ENCODE peak calls at places on chromosomes 11 and 22, in four cellular contexts. K is right atrium auricular region; D is psoas muscle; P is stimulated activated naive CD8-positive, alpha-beta T cell treated with anti-CD3 and anti-CD28 coated beads, Interleukin-15, amount 100 ng/mL, for 72 hours. T is an unnamed sample.

GRCh38 chr11:120344302-120345004 is 8.2 kb downstream of the ARHGEF12 start:
- DNase-seq in K (no peak), D (no peak), P (peak; percentile 65), T (peak; percentile 32)

GRCh38 chr11:111960916-111961315 is 23.8 kb downstream of the DIXDC1 start:
- DNase-seq in K (no peak), D (peak; percentile 79), P (no peak), T (no peak)

GRCh38 chr11:48093795-48094642 is 113.7 kb downstream of the PTPRJ start:
- DNase-seq in K (no peak), D (no peak), P (no peak), T (peak; percentile 56)

GRCh38 chr11:133978816-133979215 is 22.0 kb upstream of the IGSF9B start:
- DNase-seq in K (no peak), D (no peak), P (no peak), T (no peak)

GRCh38 chr11:110691961-110692360 is 20.3 kb downstream of the ARHGAP20 start:
- DNase-seq in K (no peak), D (no peak), P (no peak), T (no peak)

GRCh38 chr11:134536219-134536618 is 124.2 kb upstream of the B3GAT1 start:
- DNase-seq in K (no peak), D (peak; percentile 21), P (no peak), T (no peak)

GRCh38 chr11:60797846-60798630 is 12.9 kb downstream of the MS4A10 start:
- DNase-seq in K (no peak), D (peak; percentile 26), P (no peak), T (no peak)

GRCh38 chr22:19927696-19928095 is 13.9 kb upstream of the COMT start:
- DNase-seq in K (no peak), D (no peak), P (no peak), T (no peak)

GRCh38 chr11:87451400-87451799 is 413.7 kb downstream of the TMEM135 start:
- DNase-seq in K (no peak), D (no peak), P (no peak), T (no peak)

GRCh38 chr11:76269247-76269646 is 62.9 kb upstream of the WNT11 start:
- DNase-seq in K (peak; percentile 81), D (peak; percentile 88), P (no peak), T (no peak)

GRCh38 chr11:113908107-113908506 is 3.5 kb downstream of the HTR3B start:
- DNase-seq in K (no peak), D (no peak), P (no peak), T (no peak)

GRCh38 chr11:75800136-75800675 is 14.8 kb upstream of the UVRAG start:
- DNase-seq in K (no peak), D (no peak), P (no peak), T (no peak)

GRCh38 chr11:450809-451451 is 851 bp downstream of the PTDSS2 start:
- DNase-seq in K (peak; percentile 69), D (peak; percentile 74), P (peak; percentile 73), T (peak; percentile 13)

GRCh38 chr22:44659140-44659539 is 42.9 kb upstream of the PRR5 start:
- DNase-seq in K (no peak), D (peak; percentile 77), P (no peak), T (no peak)

GRCh38 chr11:116719102-116719501 is 53.7 kb downstream of the BUD13 start:
- DNase-seq in K (no peak), D (no peak), P (no peak), T (no peak)

GRCh38 chr11:32312206-32312817 is 123.0 kb downstream of the WT1 start:
- DNase-seq in K (no peak), D (no peak), P (no peak), T (no peak)

GRCh38 chr11:102614485-102614884 is 10.6 kb downstream of the MMP20 start:
- DNase-seq in K (no peak), D (no peak), P (no peak), T (no peak)

GRCh38 chr11:67492801-67493547 is 10.1 kb downstream of the AIP start:
- DNase-seq in K (no peak), D (no peak), P (no peak), T (no peak)

GRCh38 chr11:10488581-10489443 is 33.7 kb downstream of the AMPD3 start:
- DNase-seq in K (peak; percentile 38), D (peak; percentile 28), P (no peak), T (no peak)

GRCh38 chr22:39994566-39995345 is at the start of gene FAM83F:
- DNase-seq in K (no peak), D (no peak), P (peak; percentile 33), T (peak; percentile 5)

GRCh38 chr11:124475265-124475664 is 29.8 kb upstream of the OR8B8 start:
- DNase-seq in K (no peak), D (no peak), P (no peak), T (no peak)

GRCh38 chr11:100671471-100671870 is 15.6 kb upstream of the ARHGAP42 start:
- DNase-seq in K (no peak), D (no peak), P (no peak), T (no peak)

GRCh38 chr22:34851918-34852662 is 213.9 kb upstream of the ISX start:
- DNase-seq in K (no peak), D (no peak), P (no peak), T (no peak)

GRCh38 chr11:16070573-16070972 is 285.8 kb downstream of the SOX6 start:
- DNase-seq in K (no peak), D (no peak), P (no peak), T (no peak)

GRCh38 chr11:105372214-105372613 is 232.6 kb upstream of the CARD18 start:
- DNase-seq in K (no peak), D (no peak), P (no peak), T (no peak)

GRCh38 chr22:24471570-24471969 is 23.6 kb upstream of the UPB1 start:
- DNase-seq in K (peak; percentile 84), D (peak; percentile 81), P (no peak), T (no peak)

GRCh38 chr11:119445356-119445755 is 22.4 kb upstream of the THY1 start:
- DNase-seq in K (no peak), D (no peak), P (no peak), T (no peak)